ENCODE peak calls at places on chromosomes 13 and 19, in eight cellular contexts. T is GM12892; X is activated T-cell treated with anti-CD3 and anti-CD28 coated beads, Interleukin-2, amount 50 U/mL, for 48 hours; Q is NT2/D1; V is stimulated activated CD4-positive, alpha-beta T cell treated with anti-CD3 and anti-CD28 coated beads, Interleukin-15, amount 100 ng/mL, for 1 hour; S is retina; W is left ventricle myocardium inferior; L is neural crest cell. K is an unnamed sample.
A peak's percentile ranks its signal among the peaks of the same experiment; 100 is the strongest.

GRCh38 chr13:106139407-106139806 is 396.1 kb downstream of the EFNB2 start:
- DNase-seq in Q (no peak), V (no peak), X (no peak), W (no peak), L (no peak), S (no peak), T (no peak), K (no peak)

GRCh38 chr13:79405501-79405830 is 589 bp downstream of the RBM26 start:
- DNase-seq in W (no peak), Q (peak; percentile 13), V (no peak), X (no peak), S (peak; percentile 65), T (no peak), L (no peak), K (no peak)

GRCh38 chr19:41531438-41532311 is 44.3 kb upstream of the CEACAM21 start:
- DNase-seq in S (no peak), T (peak; percentile 39), W (peak; percentile 79), Q (no peak), X (peak; percentile 88), V (peak; percentile 52), L (no peak), K (peak; percentile 3)

GRCh38 chr19:30539981-30540380 is 167.8 kb downstream of the ZNF536 start:
- DNase-seq in X (no peak), L (no peak), V (no peak), W (no peak), S (no peak), T (no peak), Q (no peak), K (no peak)

GRCh38 chr19:18612772-18613588 is at the start of gene TMEM59L:
- DNase-seq in T (no peak), X (no peak), W (no peak), Q (no peak), V (no peak), S (peak; percentile 70), L (no peak), K (no peak)

GRCh38 chr13:111461445-111462149 is 141.2 kb downstream of the TEX29 start:
- DNase-seq in Q (no peak), X (no peak), W (no peak), V (no peak), L (no peak), S (no peak), T (no peak), K (no peak)

GRCh38 chr13:20258208-20258962 is 26.3 kb upstream of the GJB6 start:
- DNase-seq in V (no peak), T (no peak), W (no peak), S (no peak), X (no peak), Q (no peak), L (no peak), K (no peak)

GRCh38 chr13:30034448-30034795 is 184.0 kb upstream of the UBL3 start:
- DNase-seq in X (no peak), T (no peak), V (no peak), W (no peak), L (no peak), Q (no peak), S (no peak), K (no peak)

GRCh38 chr13:42549555-42549941 is 24.4 kb upstream of the TNFSF11 start:
- DNase-seq in Q (no peak), T (no peak), V (no peak), W (no peak), S (no peak), L (no peak), X (no peak), K (no peak)

GRCh38 chr19:9370747-9371619 is 8.2 kb downstream of the ZNF177 start:
- DNase-seq in S (no peak), W (no peak), T (no peak), Q (no peak), V (no peak), X (no peak), L (no peak), K (no peak)

GRCh38 chr13:29125145-29125933 is 305.2 kb downstream of the MTUS2 start:
- DNase-seq in X (no peak), S (no peak), T (no peak), W (no peak), V (no peak), L (no peak), Q (no peak), K (no peak)

GRCh38 chr13:34020388-34020787 is 202.4 kb downstream of the RFC3 start:
- DNase-seq in L (no peak), S (no peak), T (no peak), W (no peak), V (no peak), Q (no peak), X (no peak), K (no peak)

GRCh38 chr13:40187324-40187795 is 479.1 kb downstream of the FOXO1 start:
- DNase-seq in X (peak; percentile 68), V (peak; percentile 43), S (peak; percentile 18), Q (no peak), W (no peak), L (no peak), T (no peak), K (no peak)

GRCh38 chr13:66618702-66619101 is 611.4 kb downstream of the PCDH9 start:
- DNase-seq in L (no peak), T (no peak), X (no peak), V (no peak), S (no peak), W (no peak), Q (no peak), K (peak; percentile 41)

GRCh38 chr13:84896128-84896527 is 903.1 kb downstream of the SLITRK6 start:
- DNase-seq in X (peak; percentile 52), V (no peak), W (no peak), S (peak; percentile 28), Q (peak; percentile 54), L (peak; percentile 67), T (no peak), K (peak; percentile 39)

GRCh38 chr13:27264181-27264580 is 6.4 kb upstream of the RASL11A start:
- DNase-seq in X (no peak), L (no peak), V (no peak), W (no peak), S (peak; percentile 75), T (no peak), Q (no peak), K (no peak)

GRCh38 chr13:95354680-95355487 is 53.6 kb upstream of the ABCC4 start:
- DNase-seq in T (no peak), V (no peak), S (peak; percentile 72), W (no peak), X (no peak), L (no peak), Q (no peak), K (peak; percentile 4)

GRCh38 chr13:57286511-57287098 is 119.6 kb downstream of the PRR20E start:
- DNase-seq in W (no peak), L (no peak), Q (no peak), X (no peak), V (no peak), T (no peak), S (no peak), K (no peak)

GRCh38 chr13:52001120-52001731 is 10.0 kb downstream of the ATP7B start:
- DNase-seq in X (no peak), S (peak; percentile 28), T (peak; percentile 39), Q (no peak), W (no peak), L (no peak), V (no peak), K (no peak)

GRCh38 chr13:40336228-40337221 is 329.9 kb downstream of the FOXO1 start:
- DNase-seq in L (no peak), W (no peak), Q (no peak), V (no peak), T (no peak), S (no peak), X (no peak), K (no peak)

GRCh38 chr13:30877335-30877734 is 28.7 kb upstream of the MEDAG start:
- DNase-seq in V (no peak), T (no peak), S (no peak), L (no peak), X (no peak), Q (no peak), W (no peak), K (no peak)

GRCh38 chr13:110907951-110908898 is 6.6 kb downstream of the ANKRD10 start:
- DNase-seq in Q (peak; percentile 80), W (no peak), X (no peak), S (no peak), V (no peak), T (no peak), L (no peak), K (no peak)

GRCh38 chr19:28839455-28839854 is 373.5 kb downstream of the UQCRFS1 start:
- DNase-seq in Q (no peak), V (no peak), W (no peak), L (no peak), T (no peak), S (no peak), X (no peak), K (no peak)

GRCh38 chr13:71629167-71629566 is 237.8 kb downstream of the DACH1 start:
- DNase-seq in W (no peak), X (no peak), S (no peak), V (no peak), Q (no peak), L (no peak), T (no peak), K (no peak)

GRCh38 chr19:55369651-55370304 is 485 bp downstream of the IL11 start:
- DNase-seq in X (peak; percentile 54), S (peak; percentile 77), L (peak; percentile 55), Q (peak; percentile 49), V (no peak), T (peak; percentile 70), W (no peak), K (peak; percentile 14)

GRCh38 chr19:1807030-1807694 is 4.9 kb downstream of the ATP8B3 start:
- DNase-seq in V (no peak), T (no peak), W (no peak), X (no peak), Q (no peak), S (no peak), L (no peak), K (no peak)

GRCh38 chr19:51098366-51099069 is 9.7 kb downstream of the CTU1 start:
- DNase-seq in V (peak; percentile 9), T (no peak), S (peak; percentile 31), L (no peak), W (peak; percentile 65), X (no peak), Q (no peak), K (no peak)

GRCh38 chr13:93549326-93549855 is 322.8 kb downstream of the GPC6 start:
- DNase-seq in L (no peak), W (no peak), Q (no peak), S (no peak), T (no peak), X (no peak), V (no peak), K (no peak)

GRCh38 chr13:31807090-31807541 is 67.8 kb downstream of the RXFP2 start:
- DNase-seq in S (peak; percentile 19), X (no peak), T (no peak), V (no peak), L (no peak), Q (no peak), W (no peak), K (no peak)

GRCh38 chr19:7690779-7691258 is 10.2 kb downstream of the TRAPPC5 start:
- DNase-seq in V (no peak), Q (no peak), X (peak; percentile 41), W (no peak), T (no peak), S (no peak), L (no peak), K (no peak)

GRCh38 chr13:78827471-78827870 is 168.5 kb upstream of the OBI1 start:
- DNase-seq in W (no peak), S (no peak), T (no peak), X (no peak), L (no peak), V (no peak), Q (no peak), K (no peak)

GRCh38 chr19:1556639-1557070 is 11.5 kb downstream of the MEX3D start:
- DNase-seq in W (no peak), L (no peak), T (no peak), V (no peak), X (no peak), Q (no peak), S (no peak), K (no peak)

GRCh38 chr19:33813391-33814101 is 16.9 kb downstream of the KCTD15 start:
- DNase-seq in T (no peak), X (no peak), V (no peak), Q (no peak), L (no peak), W (no peak), S (no peak), K (no peak)

GRCh38 chr19:4375620-4376228 is 24.6 kb downstream of the SH3GL1 start:
- DNase-seq in W (no peak), T (no peak), L (no peak), S (peak; percentile 62), Q (no peak), X (no peak), V (no peak), K (no peak)